ENCODE peak calls at places on chromosomes 12 and 14, in five cellular contexts. H is suprapubic skin; S is sigmoid colon; P is left ventricle myocardium inferior; X is CD4-positive, alpha-beta memory T cell. J is an unnamed sample.

GRCh38 chr14:24366664-24367505 is 1.1 kb upstream of the NFATC4 start:
- DNase-seq in H (peak; percentile 95), X (no peak), S (peak; percentile 96), P (peak; percentile 90), J (peak; percentile 95)

GRCh38 chr14:94560782-94561655 is at the start of gene SERPINA4:
- DNase-seq in H (no peak), P (no peak), S (no peak), X (no peak), J (no peak)

GRCh38 chr14:35506927-35507326 is 27.0 kb upstream of the INSM2 start:
- DNase-seq in H (no peak), S (no peak), X (no peak), P (no peak), J (no peak)

GRCh38 chr14:36879558-36879957 is 217.9 kb downstream of the PAX9 start:
- DNase-seq in S (no peak), H (no peak), X (no peak), P (no peak), J (no peak)

GRCh38 chr12:68876471-68876870 is 56.5 kb downstream of the CPM start:
- DNase-seq in X (no peak), P (no peak), S (no peak), H (no peak), J (no peak)

GRCh38 chr14:94390372-94391086 is 2.1 kb upstream of the SERPINA1 start:
- DNase-seq in S (peak; percentile 72), P (peak; percentile 69), H (no peak), X (no peak), J (peak; percentile 95)

GRCh38 chr12:45587877-45588530 is 141.5 kb upstream of the ARID2 start:
- DNase-seq in S (no peak), X (no peak), H (no peak), P (no peak), J (no peak)

GRCh38 chr12:4909734-4910501 is at the start of gene KCNA1:
- DNase-seq in X (no peak), S (peak; percentile 70), H (no peak), P (no peak), J (no peak)

GRCh38 chr14:49173765-49174373 is 412.3 kb downstream of the RPS29 start:
- DNase-seq in P (no peak), X (no peak), S (no peak), H (no peak), J (no peak)

GRCh38 chr14:88791629-88792571 is 853 bp downstream of the EML5 start:
- DNase-seq in X (peak; percentile 52), H (no peak), S (peak; percentile 66), P (no peak), J (peak; percentile 73)

GRCh38 chr12:53239643-53240258 is 7.7 kb upstream of the RARG start:
- DNase-seq in P (no peak), H (no peak), S (no peak), X (no peak), J (no peak)

GRCh38 chr14:77024171-77024627 is 4.3 kb downstream of the IRF2BPL start:
- DNase-seq in H (no peak), S (peak; percentile 78), P (peak; percentile 42), X (peak; percentile 84), J (no peak)

GRCh38 chr14:64682843-64683242 is 21.4 kb upstream of the PLEKHG3 start:
- DNase-seq in H (no peak), S (no peak), P (no peak), X (no peak), J (no peak)

GRCh38 chr14:90849787-90850444 is 33.7 kb upstream of the TTC7B start:
- DNase-seq in S (no peak), X (no peak), H (no peak), P (no peak), J (no peak)

GRCh38 chr14:61438860-61439765 is 117.7 kb downstream of the PRKCH start:
- DNase-seq in P (peak; percentile 25), H (no peak), X (peak; percentile 74), S (no peak), J (peak; percentile 78)

GRCh38 chr14:97185186-97185585 is 388.0 kb downstream of the VRK1 start:
- DNase-seq in P (no peak), H (no peak), X (no peak), S (no peak), J (no peak)

GRCh38 chr12:120066341-120066740 is 50.2 kb downstream of the RAB35 start:
- DNase-seq in P (no peak), H (no peak), X (no peak), S (no peak), J (no peak)

GRCh38 chr12:27284751-27285150 is 40.7 kb downstream of the STK38L start:
- DNase-seq in H (no peak), X (no peak), P (no peak), S (no peak), J (no peak)

GRCh38 chr14:98959958-98960616 is 311.9 kb downstream of the BCL11B start:
- DNase-seq in S (peak; percentile 47), H (no peak), X (no peak), P (no peak), J (no peak)

GRCh38 chr12:119176267-119177055 is 2.3 kb upstream of the HSPB8 start:
- DNase-seq in P (peak; percentile 90), H (peak; percentile 92), X (no peak), S (peak; percentile 99), J (peak; percentile 88)

GRCh38 chr12:93325855-93326254 is 51.9 kb upstream of the NUDT4 start:
- DNase-seq in H (no peak), X (no peak), S (no peak), P (no peak), J (no peak)

GRCh38 chr12:44369967-44370366 is 506.1 kb downstream of the NELL2 start:
- DNase-seq in H (no peak), S (no peak), X (no peak), P (no peak), J (no peak)

GRCh38 chr12:54390668-54391551 is 6.4 kb upstream of the ZNF385A start:
- DNase-seq in X (peak; percentile 77), H (peak; percentile 84), S (no peak), P (peak; percentile 11), J (no peak)
- H3K4me3 ChIP-seq in X (peak overlapping the region; percentile 15), H (peak overlapping the region; percentile 66), S (peak overlapping the region; percentile 44), P (peak overlapping the region; percentile 59), J (peak overlapping the region; percentile 44)

GRCh38 chr14:74649673-74650072 is 37.6 kb upstream of the LTBP2 start:
- DNase-seq in P (no peak), S (no peak), X (no peak), H (no peak), J (no peak)

GRCh38 chr14:74652541-74652940 is 40.5 kb upstream of the LTBP2 start:
- DNase-seq in X (no peak), S (no peak), H (no peak), P (no peak), J (no peak)

GRCh38 chr14:74649167-74649566 is 37.1 kb upstream of the LTBP2 start:
- DNase-seq in X (no peak), H (no peak), P (no peak), S (no peak), J (no peak)

GRCh38 chr14:74653386-74654138 is 41.5 kb upstream of the LTBP2 start:
- DNase-seq in X (no peak), S (no peak), H (no peak), P (no peak), J (no peak)

DNA sequence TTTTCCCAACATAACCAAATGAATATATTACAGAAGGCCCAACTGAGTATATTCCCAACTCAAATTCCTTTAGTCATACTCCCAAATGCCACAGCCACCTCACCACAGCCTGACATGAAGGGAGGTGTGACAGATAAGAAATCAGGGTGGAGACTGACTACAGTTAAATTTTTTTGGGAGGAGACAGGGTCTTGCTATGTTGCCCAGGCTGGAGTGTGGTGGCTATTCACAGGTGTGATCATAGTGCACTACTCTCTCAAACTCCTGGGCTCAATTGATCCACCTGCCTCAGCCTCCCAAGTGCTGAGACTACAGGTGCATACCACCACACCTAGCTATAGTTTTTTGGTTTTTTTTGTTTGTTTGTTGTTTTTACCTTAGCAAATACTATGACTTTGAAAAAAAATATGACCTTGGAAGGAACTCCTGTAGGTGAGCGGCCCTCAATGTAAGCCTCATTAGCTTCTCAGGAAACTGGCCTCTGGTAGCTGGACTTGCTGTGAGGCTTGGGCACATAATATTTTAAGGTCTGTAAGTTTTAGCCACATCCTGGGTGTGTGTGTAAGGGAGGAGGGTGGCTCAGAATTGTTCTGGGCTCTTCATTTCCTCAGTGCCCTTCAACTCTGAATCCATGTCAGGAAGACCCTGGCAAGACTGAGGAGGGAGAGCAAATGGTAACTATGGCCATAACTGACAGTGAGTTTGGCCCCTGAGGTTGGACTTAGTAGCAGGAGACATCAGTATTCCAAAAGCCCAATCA is 39.1 kb upstream of the LTBP2 start:
- DNase-seq in P (no peak), S (no peak), X (no peak), H (no peak), J (no peak)
- H3K27ac ChIP-seq in P (no peak overlapping the region), S (no peak overlapping the region), X (no peak overlapping the region), H (no peak overlapping the region), J (no peak overlapping the region)

DNA sequence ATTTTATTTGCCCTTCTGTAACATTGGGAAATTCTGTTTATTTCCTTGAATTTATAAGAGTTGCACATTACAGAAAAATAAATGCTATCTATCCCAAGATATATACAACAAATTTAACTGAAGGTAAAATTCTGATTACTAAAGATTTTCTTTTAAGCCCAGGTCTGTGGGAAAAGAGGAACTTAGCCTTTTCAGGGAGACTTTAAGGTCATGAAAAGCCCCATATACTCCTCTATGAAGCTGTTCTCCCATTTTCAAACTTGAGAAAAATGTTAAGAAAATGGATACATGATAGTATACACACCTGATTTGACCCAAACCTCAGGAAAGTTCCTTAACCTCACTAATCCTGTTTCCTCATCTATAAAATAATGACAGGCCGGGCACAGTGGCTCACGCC is 7.1 kb downstream of the SINHCAF start:
- DNase-seq in X (no peak), H (no peak), S (no peak), P (no peak), J (no peak)
- H3K4me1 ChIP-seq in X (peaks cover 82% of the 10 kb centered on the region), H (peaks cover 29% of the 10 kb centered on the region), S (no peaks in the 10 kb centered on the region), P (peaks cover 29% of the 10 kb centered on the region), J (peaks cover 33% of the 10 kb centered on the region)

GRCh38 chr14:73428354-73428824 is 30.0 kb downstream of the NUMB start:
- DNase-seq in X (no peak), P (no peak), H (no peak), S (no peak), J (peak; percentile 57)

GRCh38 chr14:73426877-73427276 is 31.5 kb downstream of the NUMB start:
- DNase-seq in S (no peak), H (no peak), P (no peak), X (no peak), J (peak; percentile 38)

GRCh38 chr14:73424453-73424852 is 33.9 kb downstream of the NUMB start:
- DNase-seq in P (no peak), H (no peak), X (no peak), S (no peak), J (no peak)

GRCh38 chr14:73432124-73432523 is 26.2 kb downstream of the NUMB start:
- DNase-seq in X (no peak), H (no peak), P (no peak), S (no peak), J (no peak)

DNA sequence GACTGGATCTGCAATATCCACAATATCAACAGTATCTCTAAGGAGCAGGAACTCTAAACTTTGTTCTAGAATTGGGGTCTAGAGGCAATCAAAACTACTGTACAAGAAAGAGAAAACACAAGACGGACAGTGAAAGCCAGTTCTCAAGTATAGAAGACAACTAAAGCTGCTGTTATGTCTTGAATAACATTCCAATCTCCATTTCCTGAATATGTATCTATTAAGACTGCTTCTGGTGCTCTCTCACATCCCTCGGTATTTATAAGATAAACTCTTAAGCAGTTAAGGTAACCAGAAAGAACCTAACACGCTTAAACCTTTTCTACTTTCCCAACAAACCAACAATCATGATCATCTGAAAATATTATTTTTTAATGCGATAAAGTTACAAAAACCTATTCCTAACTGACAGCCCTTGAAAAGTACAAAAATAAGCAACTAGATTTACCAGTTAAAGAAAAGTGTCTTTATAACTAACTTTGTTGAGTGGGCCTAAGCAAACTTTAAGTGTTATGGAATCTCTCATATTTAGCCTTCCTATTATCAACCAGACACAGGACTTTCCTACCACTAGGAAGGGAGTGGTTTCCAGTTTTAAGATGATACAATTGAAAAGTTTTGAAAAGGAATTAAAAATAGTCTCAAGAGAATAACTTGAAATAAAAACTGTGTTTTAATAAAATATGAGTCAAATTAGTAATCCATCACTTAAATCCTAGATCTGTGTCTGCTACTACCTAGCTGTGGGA is 30.7 kb downstream of the NUMB start:
- DNase-seq in P (no peak), S (no peak), X (no peak), H (no peak), J (no peak)
- H3K4me3 ChIP-seq in P (no peak overlapping the region), S (no peak overlapping the region), X (no peak overlapping the region), H (no peak overlapping the region), J (no peak overlapping the region)

J was measured in upper lobe of right lung.